ENCODE peak calls at places on chromosomes 2 and 18, in seven cellular contexts. One of them, this sample, is unnamed. For H3K27me3, the result is how much of the 10 kb centered on the place peaks cover.

GRCh38 chr2:162174778-162175177 is 22.7 kb upstream of the GCG start:
- DNase-seq in GM23338: no peak
- DNase-seq in fibroblast of lung: no peak
- DNase-seq in lower lobe of right lung: no peak
- DNase-seq in tibial nerve: no peak
- DNase-seq in heart left ventricle: no peak
- DNase-seq in upper lobe of right lung: no peak
- DNase-seq in this sample: no peak

GRCh38 chr18:60675801-60676200 is 303.2 kb upstream of the MC4R start:
- DNase-seq in tibial nerve: no peak
- DNase-seq in fibroblast of lung: no peak
- DNase-seq in GM23338: no peak
- DNase-seq in lower lobe of right lung: no peak
- DNase-seq in heart left ventricle: no peak
- DNase-seq in upper lobe of right lung: no peak
- DNase-seq in this sample: no peak

GRCh38 chr2:68463287-68463877 is 3.7 kb downstream of the FBXO48 start:
- DNase-seq in upper lobe of right lung: no peak
- DNase-seq in lower lobe of right lung: no peak
- DNase-seq in fibroblast of lung: peak
- DNase-seq in heart left ventricle: no peak
- DNase-seq in tibial nerve: no peak
- DNase-seq in GM23338: peak
- DNase-seq in this sample: no peak

GRCh38 chr2:132009874-132010521 is 151.8 kb downstream of the ANKRD30BL start:
- DNase-seq in fibroblast of lung: peak
- DNase-seq in GM23338: peak
- DNase-seq in tibial nerve: no peak
- DNase-seq in heart left ventricle: no peak
- DNase-seq in lower lobe of right lung: peak
- DNase-seq in upper lobe of right lung: peak
- DNase-seq in this sample: no peak

GRCh38 chr2:64640153-64641044 is 13.3 kb downstream of the SERTAD2 start:
- DNase-seq in upper lobe of right lung: no peak
- DNase-seq in GM23338: no peak
- DNase-seq in lower lobe of right lung: no peak
- DNase-seq in heart left ventricle: no peak
- DNase-seq in fibroblast of lung: no peak
- DNase-seq in tibial nerve: no peak
- DNase-seq in this sample: no peak

GRCh38 chr2:167749016-167749415 is 498.4 kb downstream of the STK39 start:
- DNase-seq in GM23338: no peak
- DNase-seq in fibroblast of lung: peak
- DNase-seq in lower lobe of right lung: no peak
- DNase-seq in upper lobe of right lung: no peak
- DNase-seq in heart left ventricle: no peak
- DNase-seq in tibial nerve: no peak
- DNase-seq in this sample: no peak

GRCh38 chr2:6986251-6986893 is 69.2 kb downstream of the RNF144A start:
- DNase-seq in lower lobe of right lung: no peak
- DNase-seq in tibial nerve: no peak
- DNase-seq in heart left ventricle: no peak
- DNase-seq in fibroblast of lung: no peak
- DNase-seq in GM23338: peak
- DNase-seq in upper lobe of right lung: no peak
- DNase-seq in this sample: no peak

GRCh38 chr2:65675350-65675749 is 243.0 kb upstream of the SPRED2 start:
- DNase-seq in tibial nerve: no peak
- DNase-seq in upper lobe of right lung: no peak
- DNase-seq in lower lobe of right lung: no peak
- DNase-seq in GM23338: no peak
- DNase-seq in fibroblast of lung: peak
- DNase-seq in heart left ventricle: no peak
- DNase-seq in this sample: no peak

GRCh38 chr2:189347540-189347939 is 93.7 kb upstream of the WDR75 start:
- DNase-seq in heart left ventricle: no peak
- DNase-seq in fibroblast of lung: peak
- DNase-seq in upper lobe of right lung: no peak
- DNase-seq in tibial nerve: no peak
- DNase-seq in GM23338: peak
- DNase-seq in lower lobe of right lung: no peak
- DNase-seq in this sample: no peak

GRCh38 chr2:182716665-182716990 is 571 bp downstream of the DNAJC10 start:
- DNase-seq in fibroblast of lung: no peak
- DNase-seq in lower lobe of right lung: no peak
- DNase-seq in upper lobe of right lung: peak
- DNase-seq in GM23338: no peak
- DNase-seq in heart left ventricle: no peak
- DNase-seq in tibial nerve: no peak
- DNase-seq in this sample: no peak

GRCh38 chr2:208186921-208187320 is 2.9 kb downstream of the C2orf80 start:
- DNase-seq in fibroblast of lung: no peak
- DNase-seq in lower lobe of right lung: no peak
- DNase-seq in GM23338: peak
- DNase-seq in upper lobe of right lung: no peak
- DNase-seq in tibial nerve: no peak
- DNase-seq in heart left ventricle: no peak
- DNase-seq in this sample: no peak

GRCh38 chr2:232988444-232988843 is 24.6 kb downstream of the NGEF start:
- DNase-seq in fibroblast of lung: peak
- DNase-seq in upper lobe of right lung: peak
- DNase-seq in lower lobe of right lung: no peak
- DNase-seq in heart left ventricle: no peak
- DNase-seq in tibial nerve: no peak
- DNase-seq in GM23338: no peak
- DNase-seq in this sample: no peak

GRCh38 chr2:28343184-28343942 is 49.3 kb upstream of the FOSL2 start:
- DNase-seq in GM23338: no peak
- DNase-seq in heart left ventricle: no peak
- DNase-seq in tibial nerve: no peak
- DNase-seq in lower lobe of right lung: no peak
- DNase-seq in upper lobe of right lung: no peak
- DNase-seq in fibroblast of lung: no peak
- DNase-seq in this sample: no peak

GRCh38 chr18:76053551-76053950 is 441.5 kb downstream of the ZNF516 start:
- DNase-seq in lower lobe of right lung: no peak
- DNase-seq in upper lobe of right lung: no peak
- DNase-seq in tibial nerve: no peak
- DNase-seq in fibroblast of lung: no peak
- DNase-seq in heart left ventricle: no peak
- DNase-seq in GM23338: no peak
- DNase-seq in this sample: no peak

GRCh38 chr2:118312963-118313756 is 224.9 kb downstream of the INSIG2 start:
- DNase-seq in GM23338: peak
- DNase-seq in tibial nerve: no peak
- DNase-seq in upper lobe of right lung: no peak
- DNase-seq in lower lobe of right lung: no peak
- DNase-seq in fibroblast of lung: no peak
- DNase-seq in heart left ventricle: no peak
- DNase-seq in this sample: no peak

GRCh38 chr18:27785815-27786537 is 391.0 kb downstream of the CDH2 start:
- DNase-seq in GM23338: peak
- DNase-seq in lower lobe of right lung: no peak
- DNase-seq in fibroblast of lung: no peak
- DNase-seq in heart left ventricle: no peak
- DNase-seq in tibial nerve: no peak
- DNase-seq in upper lobe of right lung: peak
- DNase-seq in this sample: no peak

GRCh38 chr2:174692256-174692830 is 71.9 kb downstream of the CHRNA1 start:
- DNase-seq in GM23338: no peak
- DNase-seq in tibial nerve: no peak
- DNase-seq in lower lobe of right lung: no peak
- DNase-seq in fibroblast of lung: peak
- DNase-seq in upper lobe of right lung: no peak
- DNase-seq in heart left ventricle: no peak
- DNase-seq in this sample: no peak

GRCh38 chr2:169775765-169776482 is 22.7 kb upstream of the SSB start:
- DNase-seq in lower lobe of right lung: no peak
- DNase-seq in tibial nerve: no peak
- DNase-seq in heart left ventricle: no peak
- DNase-seq in upper lobe of right lung: no peak
- DNase-seq in fibroblast of lung: peak
- DNase-seq in GM23338: no peak
- DNase-seq in this sample: no peak

GRCh38 chr18:8703781-8704301 is 1.5 kb upstream of the MTCL1 start:
- DNase-seq in upper lobe of right lung: peak
- DNase-seq in tibial nerve: no peak
- DNase-seq in heart left ventricle: no peak
- DNase-seq in fibroblast of lung: no peak
- DNase-seq in lower lobe of right lung: no peak
- DNase-seq in GM23338: no peak
- DNase-seq in this sample: no peak

GRCh38 chr2:189050110-189050712 is 76.0 kb downstream of the COL3A1 start:
- DNase-seq in upper lobe of right lung: no peak
- DNase-seq in GM23338: no peak
- DNase-seq in heart left ventricle: no peak
- DNase-seq in tibial nerve: no peak
- DNase-seq in lower lobe of right lung: no peak
- DNase-seq in fibroblast of lung: no peak
- DNase-seq in this sample: no peak

GRCh38 chr2:236794074-236794473 is 224.4 kb downstream of the ACKR3 start:
- DNase-seq in GM23338: no peak
- DNase-seq in lower lobe of right lung: no peak
- DNase-seq in heart left ventricle: no peak
- DNase-seq in fibroblast of lung: peak
- DNase-seq in upper lobe of right lung: no peak
- DNase-seq in tibial nerve: no peak
- DNase-seq in this sample: no peak

GRCh38 chr18:58784601-58785137 is 80.0 kb upstream of the ZNF532 start:
- DNase-seq in fibroblast of lung: peak
- DNase-seq in upper lobe of right lung: no peak
- DNase-seq in GM23338: peak
- DNase-seq in lower lobe of right lung: no peak
- DNase-seq in tibial nerve: no peak
- DNase-seq in heart left ventricle: no peak
- DNase-seq in this sample: no peak

GRCh38 chr2:121266543-121267106 is 18.4 kb downstream of the TFCP2L1 start:
- DNase-seq in GM23338: no peak
- DNase-seq in heart left ventricle: no peak
- DNase-seq in tibial nerve: no peak
- DNase-seq in upper lobe of right lung: no peak
- DNase-seq in lower lobe of right lung: no peak
- DNase-seq in fibroblast of lung: no peak
- DNase-seq in this sample: no peak

GRCh38 chr2:198325359-198325758 is 521.0 kb downstream of the PLCL1 start:
- DNase-seq in tibial nerve: no peak
- DNase-seq in fibroblast of lung: peak
- DNase-seq in GM23338: no peak
- DNase-seq in upper lobe of right lung: no peak
- DNase-seq in lower lobe of right lung: no peak
- DNase-seq in heart left ventricle: no peak
- DNase-seq in this sample: no peak

GRCh38 chr2:24814498-24814897 is 21.3 kb downstream of the CENPO start:
- DNase-seq in fibroblast of lung: no peak
- DNase-seq in GM23338: no peak
- DNase-seq in heart left ventricle: no peak
- DNase-seq in tibial nerve: no peak
- DNase-seq in upper lobe of right lung: no peak
- DNase-seq in lower lobe of right lung: no peak
- DNase-seq in this sample: no peak

GRCh38 chr2:8202139-8202538 is 479.7 kb upstream of the ID2 start:
- DNase-seq in lower lobe of right lung: no peak
- DNase-seq in GM23338: no peak
- DNase-seq in tibial nerve: no peak
- DNase-seq in heart left ventricle: no peak
- DNase-seq in upper lobe of right lung: no peak
- DNase-seq in fibroblast of lung: peak
- DNase-seq in this sample: peak

GRCh38 chr2:23335550-23335949 is 49.4 kb upstream of the KLHL29 start:
- DNase-seq in lower lobe of right lung: no peak
- DNase-seq in upper lobe of right lung: no peak
- DNase-seq in tibial nerve: no peak
- DNase-seq in GM23338: no peak
- DNase-seq in heart left ventricle: no peak
- DNase-seq in fibroblast of lung: no peak
- DNase-seq in this sample: no peak

GRCh38 chr2:112674229-112674628 is 28.5 kb downstream of the SLC20A1 start:
- DNase-seq in fibroblast of lung: no peak
- DNase-seq in upper lobe of right lung: peak
- DNase-seq in heart left ventricle: peak
- DNase-seq in tibial nerve: no peak
- DNase-seq in lower lobe of right lung: peak
- DNase-seq in GM23338: no peak
- DNase-seq in this sample: no peak

GRCh38 chr2:235803028-235803427 is 309.2 kb downstream of the AGAP1 start:
- DNase-seq in heart left ventricle: no peak
- DNase-seq in fibroblast of lung: peak
- DNase-seq in lower lobe of right lung: no peak
- DNase-seq in GM23338: no peak
- DNase-seq in tibial nerve: no peak
- DNase-seq in upper lobe of right lung: no peak
- DNase-seq in this sample: no peak

GRCh38 chr2:43418673-43419072 is 177.2 kb downstream of the THADA start:
- DNase-seq in fibroblast of lung: no peak
- DNase-seq in tibial nerve: no peak
- DNase-seq in heart left ventricle: no peak
- DNase-seq in lower lobe of right lung: no peak
- DNase-seq in GM23338: no peak
- DNase-seq in upper lobe of right lung: no peak
- DNase-seq in this sample: no peak
- TF ChIP-seq CTCF in fibroblast of lung: no peak
- TF ChIP-seq CTCF in tibial nerve: no peak
- TF ChIP-seq CTCF in heart left ventricle: no peak
- TF ChIP-seq CTCF in lower lobe of right lung: no peak
- TF ChIP-seq CTCF in GM23338: no peak
- TF ChIP-seq CTCF in upper lobe of right lung: no peak
- TF ChIP-seq CTCF in this sample: no peak

DNA sequence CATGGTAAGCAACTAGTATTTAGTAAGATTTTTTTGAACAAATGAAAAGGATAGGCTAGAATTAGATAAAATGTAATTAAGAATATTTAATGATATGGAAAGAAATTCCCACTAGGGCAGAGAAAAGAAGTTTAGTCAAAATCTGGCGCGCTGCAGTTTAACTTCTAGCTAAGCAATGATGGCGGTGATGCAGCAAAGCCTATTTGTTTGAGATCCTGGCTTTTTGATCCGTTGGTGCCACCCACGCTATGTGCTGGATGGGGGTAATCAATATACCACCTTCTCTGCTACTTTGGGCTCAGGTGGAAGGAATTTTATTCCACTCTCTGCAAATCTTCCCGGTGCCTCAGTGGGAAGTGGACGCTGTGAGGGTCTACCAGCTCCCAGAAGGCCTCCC is 416 bp upstream of the FAM171B start:
- DNase-seq in upper lobe of right lung: no peak
- DNase-seq in tibial nerve: no peak
- DNase-seq in lower lobe of right lung: no peak
- DNase-seq in GM23338: peak
- DNase-seq in fibroblast of lung: no peak
- DNase-seq in heart left ventricle: no peak
- DNase-seq in this sample: no peak
- H3K4me3 ChIP-seq in upper lobe of right lung: peak
- H3K4me3 ChIP-seq in tibial nerve: peak
- H3K4me3 ChIP-seq in lower lobe of right lung: peak
- H3K4me3 ChIP-seq in GM23338: peak
- H3K4me3 ChIP-seq in fibroblast of lung: peak
- H3K4me3 ChIP-seq in heart left ventricle: peak
- H3K4me3 ChIP-seq in this sample: peak

GRCh38 chr18:62327977-62328376 is 2.9 kb downstream of the TNFRSF11A start:
- DNase-seq in GM23338: no peak
- DNase-seq in upper lobe of right lung: no peak
- DNase-seq in lower lobe of right lung: no peak
- DNase-seq in tibial nerve: no peak
- DNase-seq in heart left ventricle: no peak
- DNase-seq in fibroblast of lung: no peak
- DNase-seq in this sample: no peak
- H3K27me3 ChIP-seq in GM23338: under half
- H3K27me3 ChIP-seq in upper lobe of right lung: under half
- H3K27me3 ChIP-seq in lower lobe of right lung: under half
- H3K27me3 ChIP-seq in tibial nerve: half or more
- H3K27me3 ChIP-seq in heart left ventricle: half or more
- H3K27me3 ChIP-seq in fibroblast of lung: under half
- H3K27me3 ChIP-seq in this sample: under half

GRCh38 chr2:30233142-30233961 is 2.0 kb downstream of the LBH start:
- DNase-seq in lower lobe of right lung: no peak
- DNase-seq in heart left ventricle: no peak
- DNase-seq in tibial nerve: no peak
- DNase-seq in fibroblast of lung: no peak
- DNase-seq in GM23338: no peak
- DNase-seq in upper lobe of right lung: no peak
- DNase-seq in this sample: no peak
- TF ChIP-seq CTCF in lower lobe of right lung: no peak
- TF ChIP-seq CTCF in heart left ventricle: no peak
- TF ChIP-seq CTCF in tibial nerve: no peak
- TF ChIP-seq CTCF in fibroblast of lung: no peak
- TF ChIP-seq CTCF in GM23338: no peak
- TF ChIP-seq CTCF in upper lobe of right lung: no peak
- TF ChIP-seq CTCF in this sample: no peak

This sample was measured in GM06990.